ENCODE peak calls at places on chromosomes 2 and 18, in five cellular contexts. D is AG04450; T is CD8-positive, alpha-beta T cell; A is sigmoid colon; S is choroid plexus epithelial cell. I is an unnamed sample.
A peak's percentile ranks its signal among the peaks of the same experiment; 100 is the strongest.

GRCh38 chr18:5106730-5107129 is 90.3 kb downstream of the AKAIN1 start:
- DNase-seq in D (no peak), T (no peak), A (no peak), S (no peak), I (no peak)

GRCh38 chr2:145692971-145693478 is 1173.1 kb upstream of the ZEB2 start:
- DNase-seq in D (peak; percentile 29), T (no peak), A (no peak), S (peak; percentile 99), I (no peak)

GRCh38 chr2:178426388-178426787 is 24.6 kb downstream of the PRKRA start:
- DNase-seq in D (no peak), T (no peak), A (no peak), S (peak; percentile 40), I (no peak)

GRCh38 chr2:18346364-18346763 is 214.1 kb downstream of the RDH14 start:
- DNase-seq in D (no peak), T (no peak), A (no peak), S (no peak), I (no peak)

GRCh38 chr2:97774425-97774824 is 61.0 kb downstream of the ZAP70 start:
- DNase-seq in D (no peak), T (no peak), A (no peak), S (peak; percentile 23), I (no peak)

GRCh38 chr18:36809590-36810381 is 19.0 kb downstream of the TPGS2 start:
- DNase-seq in D (no peak), T (peak; percentile 27), A (peak; percentile 67), S (peak; percentile 83), I (peak; percentile 29)

GRCh38 chr2:125516496-125517109 is 1139.4 kb upstream of the GYPC start:
- DNase-seq in D (no peak), T (no peak), A (no peak), S (peak; percentile 5), I (no peak)

GRCh38 chr2:14633031-14633430 is 514 bp downstream of the LRATD1 start:
- DNase-seq in D (no peak), T (no peak), A (no peak), S (no peak), I (no peak)

GRCh38 chr18:74598350-74599001 is 806 bp downstream of the ZNF407 start:
- DNase-seq in D (no peak), T (peak; percentile 72), A (peak; percentile 80), S (peak; percentile 62), I (no peak)

GRCh38 chr2:28074127-28074526 is 183.6 kb downstream of the BABAM2 start:
- DNase-seq in D (no peak), T (no peak), A (no peak), S (no peak), I (no peak)

GRCh38 chr18:59536181-59536580 is 161.0 kb downstream of the CCBE1 start:
- DNase-seq in D (no peak), T (no peak), A (no peak), S (no peak), I (no peak)

GRCh38 chr2:235105821-235106359 is 154.1 kb downstream of the SH3BP4 start:
- DNase-seq in D (no peak), T (no peak), A (no peak), S (peak; percentile 32), I (no peak)

GRCh38 chr18:58915006-58915799 is 50.5 kb downstream of the ZNF532 start:
- DNase-seq in D (no peak), T (no peak), A (no peak), S (no peak), I (no peak)

GRCh38 chr2:235416816-235417499 is 76.9 kb upstream of the AGAP1 start:
- DNase-seq in D (no peak), T (no peak), A (no peak), S (peak; percentile 92), I (no peak)

GRCh38 chr2:194203898-194204297 is 1453.1 kb upstream of the SLC39A10 start:
- DNase-seq in D (no peak), T (no peak), A (no peak), S (peak; percentile 0), I (no peak)

GRCh38 chr2:177147834-177148233 is 64.8 kb upstream of the HNRNPA3 start:
- DNase-seq in D (no peak), T (no peak), A (no peak), S (no peak), I (no peak)
- H3K4me3 ChIP-seq in D (peak overlapping the region; percentile 14), T (peak overlapping the region; percentile 69), A (no peak overlapping the region), S (no peak overlapping the region), I (no peak overlapping the region)

GRCh38 chr18:272650-273049 is 4.8 kb upstream of the THOC1 start:
- DNase-seq in D (no peak), T (no peak), A (no peak), S (no peak), I (no peak)
- H3K4me3 ChIP-seq in D (no peak overlapping the region), T (no peak overlapping the region), A (no peak overlapping the region), S (no peak overlapping the region), I (no peak overlapping the region)

GRCh38 chr2:43329637-43330036 is 103.2 kb upstream of the ZFP36L2 start:
- DNase-seq in D (no peak), T (no peak), A (no peak), S (no peak), I (no peak)

GRCh38 chr2:43331428-43331827 is 105.0 kb upstream of the ZFP36L2 start:
- DNase-seq in D (no peak), T (no peak), A (no peak), S (peak; percentile 72), I (no peak)

GRCh38 chr2:43333656-43334144 is 107.3 kb upstream of the ZFP36L2 start:
- DNase-seq in D (no peak), T (no peak), A (no peak), S (peak; percentile 82), I (no peak)

GRCh38 chr2:43332653-43333052 is 106.2 kb upstream of the ZFP36L2 start:
- DNase-seq in D (no peak), T (no peak), A (no peak), S (peak; percentile 52), I (no peak)

DNA sequence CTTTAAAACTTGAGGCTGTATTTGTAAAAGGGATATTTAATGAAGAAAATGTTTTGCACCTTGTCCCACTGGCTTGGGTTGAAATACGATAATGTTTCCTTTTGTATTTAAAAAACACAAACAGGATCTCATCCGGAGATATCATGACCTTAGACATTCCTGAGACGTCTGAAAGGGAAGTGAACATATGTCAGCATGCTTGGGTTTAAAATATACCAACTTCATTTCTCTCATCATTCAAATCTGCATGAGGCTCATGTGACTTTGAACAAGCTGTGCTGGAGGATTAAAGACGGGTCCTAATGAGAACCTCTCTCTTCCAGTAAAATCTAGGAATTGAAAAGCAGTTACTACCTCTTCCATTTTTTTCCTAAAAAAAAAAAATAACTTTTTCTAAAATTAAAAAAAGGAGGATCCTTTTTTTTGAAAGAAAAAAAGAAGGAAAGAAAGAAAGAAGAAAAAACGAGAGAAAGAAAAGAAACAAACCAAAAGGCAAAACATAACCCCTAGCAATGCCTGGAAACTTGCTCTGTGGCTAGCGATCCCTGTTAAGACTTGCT is 106.8 kb upstream of the ZFP36L2 start:
- DNase-seq in D (no peak), T (no peak), A (no peak), S (peak; percentile 76), I (no peak)
- H3K4me3 ChIP-seq in D (no peak overlapping the region), T (no peak overlapping the region), A (no peak overlapping the region), S (no peak overlapping the region), I (no peak overlapping the region)

GRCh38 chr2:85596486-85597143 is 1.1 kb downstream of the RNF181 start:
- DNase-seq in D (no peak), T (no peak), A (no peak), S (no peak), I (no peak)
- H3K4me3 ChIP-seq in D (peak overlapping the region; percentile 99), T (peak overlapping the region; percentile 75), A (peak overlapping the region; percentile 67), S (peak overlapping the region; percentile 100), I (peak overlapping the region; percentile 100)

GRCh38 chr18:70398076-70398475 is 109.2 kb downstream of the SOCS6 start:
- DNase-seq in D (no peak), T (no peak), A (no peak), S (no peak), I (no peak)

GRCh38 chr18:70397259-70397925 is 108.5 kb downstream of the SOCS6 start:
- DNase-seq in D (no peak), T (no peak), A (no peak), S (no peak), I (no peak)

GRCh38 chr18:70405051-70405450 is 116.2 kb downstream of the SOCS6 start:
- DNase-seq in D (no peak), T (no peak), A (no peak), S (peak; percentile 14), I (no peak)

GRCh38 chr18:70394672-70395071 is 105.8 kb downstream of the SOCS6 start:
- DNase-seq in D (no peak), T (no peak), A (no peak), S (no peak), I (no peak)

DNA sequence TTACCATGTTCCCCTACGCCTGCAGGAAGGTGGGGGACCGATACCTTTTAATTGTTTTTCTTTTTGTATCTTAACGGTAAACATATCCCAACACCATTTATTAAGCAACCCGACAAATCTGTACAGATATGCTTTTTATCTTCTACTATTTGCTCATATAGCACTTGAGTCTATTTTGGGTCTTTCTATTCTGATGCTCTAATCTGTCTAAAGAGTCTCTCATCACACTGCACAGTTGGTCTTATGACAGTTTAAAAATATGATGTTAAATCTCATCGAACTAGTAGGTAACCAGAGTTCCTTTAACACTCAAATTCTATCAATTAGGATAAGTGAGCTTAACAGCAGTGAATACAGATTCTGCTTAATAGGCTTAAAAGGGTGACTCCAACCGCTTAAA is 111.6 kb downstream of the SOCS6 start:
- DNase-seq in D (no peak), T (no peak), A (no peak), S (no peak), I (no peak)
- H3K4me3 ChIP-seq in D (no peak overlapping the region), T (no peak overlapping the region), A (no peak overlapping the region), S (no peak overlapping the region), I (no peak overlapping the region)

GRCh38 chr18:57437433-57437781 is 2.2 kb downstream of the ONECUT2 start:
- DNase-seq in D (no peak), T (no peak), A (no peak), S (no peak), I (no peak)

GRCh38 chr18:57438669-57439616 is 3.8 kb downstream of the ONECUT2 start:
- DNase-seq in D (no peak), T (no peak), A (no peak), S (no peak), I (no peak)

GRCh38 chr18:57436965-57437333 is 1.8 kb downstream of the ONECUT2 start:
- DNase-seq in D (no peak), T (no peak), A (no peak), S (no peak), I (no peak)

GRCh38 chr18:57439617-57439975 is 4.4 kb downstream of the ONECUT2 start:
- DNase-seq in D (no peak), T (no peak), A (no peak), S (no peak), I (no peak)

DNA sequence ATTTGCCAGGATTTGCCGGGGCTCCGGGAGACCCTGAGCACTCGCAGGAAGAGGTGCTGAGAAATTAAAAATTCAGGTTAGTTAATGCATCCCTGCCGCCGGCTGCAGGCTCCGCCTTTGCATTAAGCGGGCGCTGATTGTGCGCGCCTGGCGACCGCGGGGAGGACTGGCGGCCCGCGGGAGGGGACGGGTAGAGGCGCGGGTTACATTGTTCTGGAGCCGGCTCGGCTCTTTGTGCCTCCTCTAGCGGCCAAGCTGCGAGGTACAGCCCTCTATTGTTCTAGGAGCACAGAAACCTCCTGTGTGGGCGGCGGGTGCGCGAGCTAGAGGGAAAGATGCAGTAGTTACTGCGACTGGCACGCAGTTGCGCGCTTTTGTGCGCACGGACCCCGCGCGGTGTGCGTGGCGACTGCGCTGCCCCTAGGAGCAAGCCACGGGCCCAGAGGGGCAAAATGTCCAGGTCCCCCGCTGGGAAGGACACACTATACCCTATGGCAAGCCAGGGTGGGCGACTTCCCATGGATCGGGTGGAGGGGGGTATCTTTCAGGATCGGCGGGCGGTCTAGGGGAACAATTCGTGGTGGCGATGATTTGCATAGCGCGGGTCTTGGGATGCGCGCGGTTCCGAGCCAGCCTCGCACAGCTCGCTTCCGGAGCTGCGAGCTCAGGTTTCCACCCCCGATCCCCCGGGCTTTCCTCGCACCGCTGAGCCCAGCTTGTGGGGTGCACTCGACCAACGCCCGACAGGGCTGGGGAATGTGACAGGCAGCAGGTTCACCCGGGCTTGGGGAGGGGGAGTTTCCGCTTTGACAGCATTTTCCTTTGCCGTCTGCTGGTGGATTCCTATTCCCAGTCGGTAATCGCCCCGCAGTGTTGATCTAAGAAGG is 2.9 kb downstream of the ONECUT2 start:
- DNase-seq in D (no peak), T (no peak), A (no peak), S (peak; percentile 38), I (no peak)
- H3K4me3 ChIP-seq in D (no peak overlapping the region), T (peak overlapping the region; percentile 37), A (no peak overlapping the region), S (no peak overlapping the region), I (no peak overlapping the region)